ENCODE peak calls at places on chromosome 21, in five cellular contexts. X is fibroblast of the aortic adventitia; I is PC-3; J is transverse colon; Z is CD4-positive, alpha-beta T cell. C is an unnamed sample.

GRCh38 chr21:29504751-29505321 is 206.1 kb downstream of the BACH1 start:
- DNase-seq in X (peak; percentile 50), I (peak; percentile 42), Z (no peak), J (no peak), C (no peak)

GRCh38 chr21:17523007-17523451 is 10.2 kb downstream of the CXADR start:
- DNase-seq in X (no peak), Z (no peak), J (peak; percentile 21), I (peak; percentile 63), C (no peak)

GRCh38 chr21:42102946-42103345 is 31.8 kb downstream of the UMODL1 start:
- DNase-seq in X (no peak), I (no peak), Z (no peak), J (no peak), C (no peak)

GRCh38 chr21:28104346-28104745 is 888.3 kb downstream of the LTN1 start:
- DNase-seq in J (no peak), Z (no peak), X (no peak), I (no peak), C (no peak)

GRCh38 chr21:15210235-15210678 is 145.5 kb upstream of the NRIP1 start:
- DNase-seq in J (peak; percentile 39), X (peak; percentile 83), Z (no peak), I (peak; percentile 94), C (peak; percentile 27)

GRCh38 chr21:22758478-22758877 is 1760.3 kb downstream of the NCAM2 start:
- DNase-seq in I (peak; percentile 67), X (no peak), J (no peak), Z (no peak), C (no peak)

GRCh38 chr21:42775123-42775522 is 104.2 kb downstream of the WDR4 start:
- DNase-seq in Z (no peak), J (no peak), I (no peak), X (no peak), C (no peak)

GRCh38 chr21:42125571-42126544 is 54.7 kb downstream of the UMODL1 start:
- DNase-seq in X (peak; percentile 33), I (peak; percentile 64), Z (no peak), J (no peak), C (no peak)

GRCh38 chr21:31921079-31921478 is 48.3 kb downstream of the HUNK start:
- DNase-seq in X (no peak), Z (no peak), J (no peak), I (peak; percentile 71), C (no peak)

GRCh38 chr21:41112740-41113692 is 54.9 kb upstream of the BACE2 start:
- DNase-seq in I (no peak), Z (no peak), X (peak; percentile 70), J (no peak), C (no peak)

GRCh38 chr21:41921089-41921819 is 32.6 kb downstream of the C2CD2 start:
- DNase-seq in X (no peak), Z (no peak), I (no peak), J (no peak), C (no peak)

GRCh38 chr21:41707231-41707988 is 59.4 kb downstream of the RIPK4 start:
- DNase-seq in X (peak; percentile 5), Z (no peak), J (no peak), I (peak; percentile 84), C (peak; percentile 47)

GRCh38 chr21:33551664-33552063 is 8.8 kb downstream of the SON start:
- DNase-seq in X (no peak), Z (no peak), I (no peak), J (no peak), C (no peak)

GRCh38 chr21:32322676-32323075 is 24.0 kb downstream of the MRAP start:
- DNase-seq in I (no peak), Z (no peak), X (no peak), J (no peak), C (no peak)

GRCh38 chr21:41217656-41218380 is 49.9 kb downstream of the BACE2 start:
- DNase-seq in J (peak; percentile 80), X (peak; percentile 76), I (no peak), Z (no peak), C (peak; percentile 53)

GRCh38 chr21:40215941-40216340 is 348.7 kb downstream of the PCP4 start:
- DNase-seq in J (no peak), X (no peak), Z (no peak), I (no peak), C (no peak)

GRCh38 chr21:17736072-17736471 is 83.1 kb downstream of the C21orf91 start:
- DNase-seq in Z (no peak), X (no peak), I (no peak), J (no peak), C (no peak)

GRCh38 chr21:14550200-14550599 is 4.1 kb upstream of the SAMSN1 start:
- DNase-seq in J (no peak), Z (no peak), I (no peak), X (no peak), C (peak; percentile 15)

GRCh38 chr21:32516729-32517649 is 68.3 kb downstream of the TCP10L start:
- DNase-seq in J (no peak), I (peak; percentile 82), Z (no peak), X (peak; percentile 99), C (no peak)

GRCh38 chr21:32776743-32777142 is 5.2 kb upstream of the PAXBP1 start:
- DNase-seq in Z (no peak), X (no peak), I (no peak), J (no peak), C (no peak)

GRCh38 chr21:25370311-25370744 is 237.0 kb downstream of the MRPL39 start:
- DNase-seq in Z (no peak), X (peak; percentile 92), J (no peak), I (peak; percentile 97), C (peak; percentile 4)

GRCh38 chr21:15005391-15005790 is 59.4 kb downstream of the NRIP1 start:
- DNase-seq in Z (peak; percentile 2), X (no peak), I (no peak), J (no peak), C (no peak)

GRCh38 chr21:18499761-18500376 is 96.3 kb upstream of the TMPRSS15 start:
- DNase-seq in J (peak; percentile 12), I (peak; percentile 69), Z (no peak), X (peak; percentile 52), C (peak; percentile 8)

GRCh38 chr21:17542371-17542992 is 29.6 kb downstream of the CXADR start:
- DNase-seq in X (no peak), I (no peak), Z (no peak), J (no peak), C (no peak)

GRCh38 chr21:32256873-32257620 is 21.8 kb downstream of the MIS18A start:
- DNase-seq in X (peak; percentile 95), I (peak; percentile 65), J (peak; percentile 53), Z (no peak), C (peak; percentile 28)

GRCh38 chr21:17732306-17732705 is 86.8 kb downstream of the C21orf91 start:
- DNase-seq in I (peak; percentile 19), X (peak; percentile 3), J (no peak), Z (no peak), C (no peak)

GRCh38 chr21:32794643-32795042 is 23.1 kb upstream of the PAXBP1 start:
- DNase-seq in I (no peak), J (no peak), Z (no peak), X (no peak), C (no peak)

GRCh38 chr21:25717491-25718139 is 17.1 kb downstream of the ATP5PF start:
- DNase-seq in I (peak; percentile 29), J (no peak), X (peak; percentile 69), Z (no peak), C (no peak)

GRCh38 chr21:32889596-32889995 is 118.0 kb upstream of the PAXBP1 start:
- DNase-seq in J (no peak), X (peak; percentile 4), I (no peak), Z (no peak), C (no peak)

GRCh38 chr21:28294046-28294445 is 698.6 kb downstream of the LTN1 start:
- DNase-seq in I (peak; percentile 88), Z (no peak), X (peak; percentile 81), J (no peak), C (no peak)

GRCh38 chr21:42056996-42057689 is 14.0 kb upstream of the UMODL1 start:
- DNase-seq in Z (no peak), I (peak; percentile 95), X (peak; percentile 86), J (peak; percentile 81), C (peak; percentile 58)

GRCh38 chr21:45756669-45757068 is 113.1 kb downstream of the PCBP3 start:
- DNase-seq in J (no peak), I (no peak), Z (no peak), X (no peak), C (no peak)
- TF ChIP-seq CTCF in J (no peak), I (no peak), Z (no peak), X (no peak), C (no peak)

DNA sequence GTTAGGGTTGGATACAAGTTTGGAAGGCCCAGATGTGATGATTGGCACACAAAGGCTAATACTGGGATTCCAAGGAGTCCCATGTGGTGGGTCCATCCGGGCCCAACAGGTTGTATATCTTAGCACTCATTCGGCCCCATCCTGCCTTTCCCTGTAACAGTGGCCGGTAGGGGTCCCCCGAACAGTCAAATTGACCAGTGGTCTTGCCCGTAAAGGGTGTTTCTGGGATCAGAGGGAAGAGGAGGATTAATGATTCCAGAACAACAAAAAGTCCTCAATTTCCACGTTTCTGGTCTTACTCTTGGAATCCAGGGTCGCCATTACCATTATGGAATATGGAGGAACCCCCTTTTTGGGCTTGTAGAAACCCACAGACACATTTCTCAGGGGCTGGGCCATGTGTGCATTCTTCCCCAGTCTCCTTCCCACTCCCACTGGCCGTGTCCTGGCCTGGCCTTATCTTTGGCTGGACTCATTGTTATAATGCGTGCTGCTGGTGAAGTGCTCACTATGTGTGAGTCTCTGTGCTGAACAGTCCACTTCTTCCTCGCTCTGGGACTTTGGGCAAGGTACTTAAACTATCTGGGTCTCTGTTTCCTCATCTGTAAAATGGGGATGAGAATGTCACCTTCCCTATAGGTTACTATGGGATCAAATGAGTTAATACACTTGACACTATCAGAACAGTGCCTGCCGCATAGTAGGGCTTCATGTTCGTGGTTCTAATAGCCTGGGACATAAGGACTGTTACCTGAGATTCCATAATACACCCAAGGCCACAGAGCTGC is 161.8 kb downstream of the DYRK1A start:
- DNase-seq in I (no peak), Z (no peak), J (no peak), X (no peak), C (no peak)
- TF ChIP-seq CTCF in I (no peak), Z (no peak), J (no peak), X (no peak), C (no peak)

GRCh38 chr21:36917487-36918158 is 48.8 kb downstream of the HLCS start:
- DNase-seq in X (peak; percentile 72), Z (no peak), J (no peak), I (peak; percentile 87), C (peak; percentile 39)
- TF ChIP-seq CTCF in X (peak; percentile 83), Z (no peak), J (peak; percentile 34), I (peak; percentile 90), C (no peak)

DNA sequence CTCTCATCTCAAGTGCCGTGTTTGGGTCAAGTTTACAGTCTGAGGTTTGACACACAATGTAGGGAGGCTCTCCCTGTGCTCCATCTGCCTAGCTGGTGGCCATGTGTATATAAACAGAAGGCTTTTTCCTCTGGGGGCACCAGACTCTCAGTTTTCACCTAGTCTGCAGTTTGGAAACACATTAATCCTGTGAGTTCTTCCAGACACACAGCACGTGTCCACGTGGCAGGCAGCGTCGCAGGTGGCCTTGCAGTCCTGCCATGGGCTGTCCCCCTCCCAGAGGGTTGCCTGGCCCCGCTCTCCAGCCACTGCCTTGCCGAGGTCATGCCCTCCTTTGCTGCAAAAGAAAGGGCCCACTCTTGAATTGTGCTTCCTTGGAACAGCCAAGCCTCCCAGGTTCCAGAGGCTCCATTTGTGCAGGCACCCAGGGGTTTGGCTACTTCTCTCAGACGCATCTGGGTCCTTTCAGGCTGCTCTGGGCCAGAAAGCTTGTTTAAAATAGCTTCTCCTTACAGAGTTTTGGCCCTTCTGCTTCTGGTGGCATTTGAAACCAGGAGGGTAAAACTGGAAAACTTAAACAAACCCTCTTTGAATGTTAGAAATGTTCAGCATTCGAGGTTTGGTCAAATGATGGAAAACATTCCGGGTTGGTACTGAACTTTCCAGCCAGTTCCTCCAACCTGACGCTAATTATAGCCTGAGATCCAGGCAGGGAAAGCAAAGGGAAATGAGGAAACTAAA is 4.4 kb upstream of the RUNX1 start:
- DNase-seq in I (no peak), X (peak; percentile 10), J (no peak), Z (no peak), C (no peak)
- TF ChIP-seq CTCF in I (no peak), X (no peak), J (no peak), Z (no peak), C (no peak)

GRCh38 chr21:34857874-34858273 is 189.1 kb downstream of the CLIC6 start:
- DNase-seq in Z (no peak), I (no peak), X (no peak), J (no peak), C (no peak)
- TF ChIP-seq CTCF in Z (no peak), I (peak; percentile 47), X (peak; percentile 34), J (no peak), C (no peak)